ENCODE peak calls at places on chromosomes 3 and 15, in seven cellular contexts. R, S, T, O, P, G and W are unnamed samples.

GRCh38 chr15:66016199-66016598 is 146.9 kb downstream of the RAB11A start:
- DNase-seq in R (no peak), S (no peak), T (no peak), O (no peak), P (no peak), G (no peak), W (no peak)

GRCh38 chr3:127389913-127390312 is 102.1 kb upstream of the PRR20G start:
- DNase-seq in R (no peak), S (no peak), T (no peak), O (no peak), P (no peak), G (no peak), W (no peak)

GRCh38 chr15:40511472-40512133 is 40.8 kb downstream of the CHST14 start:
- DNase-seq in R (peak), S (peak), T (no peak), O (no peak), P (peak), G (peak), W (no peak)

GRCh38 chr15:90191795-90192494 is 9.2 kb upstream of the SEMA4B start:
- DNase-seq in R (peak), S (no peak), T (no peak), O (peak), P (peak), G (peak), W (no peak)

GRCh38 chr3:126288314-126288713 is 68.9 kb downstream of the KLF15 start:
- DNase-seq in R (no peak), S (peak), T (no peak), O (no peak), P (no peak), G (no peak), W (no peak)

GRCh38 chr3:110589381-110589780 is 482.2 kb upstream of the NECTIN3 start:
- DNase-seq in R (no peak), S (no peak), T (no peak), O (no peak), P (no peak), G (no peak), W (no peak)

GRCh38 chr3:39146083-39146501 is 7.3 kb downstream of the CSRNP1 start:
- DNase-seq in R (no peak), S (no peak), T (no peak), O (peak), P (no peak), G (no peak), W (no peak)

GRCh38 chr15:38050529-38050928 is 116.1 kb downstream of the TMCO5A start:
- DNase-seq in R (peak), S (no peak), T (no peak), O (no peak), P (peak), G (peak), W (no peak)

GRCh38 chr15:70555713-70556112 is 207.6 kb downstream of the UACA start:
- DNase-seq in R (no peak), S (no peak), T (no peak), O (no peak), P (no peak), G (no peak), W (no peak)

GRCh38 chr3:42666022-42666421 is 12.5 kb downstream of the ZBTB47 start:
- DNase-seq in R (no peak), S (no peak), T (no peak), O (no peak), P (no peak), G (no peak), W (no peak)

GRCh38 chr3:148957586-148957985 is 33.8 kb upstream of the GYG1 start:
- DNase-seq in R (no peak), S (peak), T (no peak), O (no peak), P (no peak), G (peak), W (no peak)
- TF ChIP-seq CTCF in R (peak), S (peak), T (peak), O (peak), P (peak), G (peak), W (peak)

GRCh38 chr3:120419797-120420196 is 31.0 kb downstream of the FSTL1 start:
- DNase-seq in R (no peak), S (no peak), T (no peak), O (no peak), P (no peak), G (no peak), W (no peak)

GRCh38 chr3:120420360-120420759 is 30.4 kb downstream of the FSTL1 start:
- DNase-seq in R (no peak), S (no peak), T (no peak), O (no peak), P (no peak), G (no peak), W (no peak)

GRCh38 chr3:120418446-120418845 is 32.3 kb downstream of the FSTL1 start:
- DNase-seq in R (peak), S (no peak), T (no peak), O (no peak), P (no peak), G (no peak), W (no peak)

GRCh38 chr3:120417272-120417911 is 33.4 kb downstream of the FSTL1 start:
- DNase-seq in R (peak), S (peak), T (peak), O (peak), P (peak), G (peak), W (peak)

GRCh38 chr3:120418866-120419490 is 31.8 kb downstream of the FSTL1 start:
- DNase-seq in R (peak), S (peak), T (no peak), O (no peak), P (peak), G (peak), W (no peak)
- TF ChIP-seq CTCF in R (peak), S (no peak), T (no peak), O (no peak), P (peak), G (peak), W (peak)

GRCh38 chr3:72080101-72080500 is 295.2 kb upstream of the PROK2 start:
- DNase-seq in R (no peak), S (no peak), T (no peak), O (no peak), P (no peak), G (no peak), W (no peak)

GRCh38 chr3:72078661-72079368 is 293.9 kb upstream of the PROK2 start:
- DNase-seq in R (no peak), S (no peak), T (no peak), O (no peak), P (no peak), G (no peak), W (no peak)

GRCh38 chr3:72077473-72078259 is 292.7 kb upstream of the PROK2 start:
- DNase-seq in R (no peak), S (no peak), T (no peak), O (no peak), P (no peak), G (no peak), W (no peak)

GRCh38 chr3:72080800-72081199 is 295.9 kb upstream of the PROK2 start:
- DNase-seq in R (no peak), S (no peak), T (no peak), O (no peak), P (no peak), G (no peak), W (no peak)

GRCh38 chr3:72079369-72079872 is 294.5 kb upstream of the PROK2 start:
- DNase-seq in R (no peak), S (no peak), T (no peak), O (no peak), P (no peak), G (no peak), W (no peak)
- TF ChIP-seq CTCF in R (no peak), S (no peak), T (no peak), O (no peak), P (no peak), G (no peak), W (no peak)

GRCh38 chr3:179149239-179149887 is 1.2 kb downstream of the PIK3CA start:
- DNase-seq in R (peak), S (no peak), T (no peak), O (no peak), P (peak), G (peak), W (no peak)

GRCh38 chr3:179149951-179150350 is 1.8 kb downstream of the PIK3CA start:
- DNase-seq in R (no peak), S (no peak), T (no peak), O (no peak), P (no peak), G (peak), W (no peak)

GRCh38 chr3:179148446-179149238 is 485 bp downstream of the PIK3CA start:
- DNase-seq in R (peak), S (peak), T (no peak), O (no peak), P (peak), G (peak), W (no peak)

GRCh38 chr3:179146911-179147570 is 1.1 kb upstream of the PIK3CA start:
- DNase-seq in R (peak), S (peak), T (no peak), O (no peak), P (peak), G (peak), W (no peak)

DNA sequence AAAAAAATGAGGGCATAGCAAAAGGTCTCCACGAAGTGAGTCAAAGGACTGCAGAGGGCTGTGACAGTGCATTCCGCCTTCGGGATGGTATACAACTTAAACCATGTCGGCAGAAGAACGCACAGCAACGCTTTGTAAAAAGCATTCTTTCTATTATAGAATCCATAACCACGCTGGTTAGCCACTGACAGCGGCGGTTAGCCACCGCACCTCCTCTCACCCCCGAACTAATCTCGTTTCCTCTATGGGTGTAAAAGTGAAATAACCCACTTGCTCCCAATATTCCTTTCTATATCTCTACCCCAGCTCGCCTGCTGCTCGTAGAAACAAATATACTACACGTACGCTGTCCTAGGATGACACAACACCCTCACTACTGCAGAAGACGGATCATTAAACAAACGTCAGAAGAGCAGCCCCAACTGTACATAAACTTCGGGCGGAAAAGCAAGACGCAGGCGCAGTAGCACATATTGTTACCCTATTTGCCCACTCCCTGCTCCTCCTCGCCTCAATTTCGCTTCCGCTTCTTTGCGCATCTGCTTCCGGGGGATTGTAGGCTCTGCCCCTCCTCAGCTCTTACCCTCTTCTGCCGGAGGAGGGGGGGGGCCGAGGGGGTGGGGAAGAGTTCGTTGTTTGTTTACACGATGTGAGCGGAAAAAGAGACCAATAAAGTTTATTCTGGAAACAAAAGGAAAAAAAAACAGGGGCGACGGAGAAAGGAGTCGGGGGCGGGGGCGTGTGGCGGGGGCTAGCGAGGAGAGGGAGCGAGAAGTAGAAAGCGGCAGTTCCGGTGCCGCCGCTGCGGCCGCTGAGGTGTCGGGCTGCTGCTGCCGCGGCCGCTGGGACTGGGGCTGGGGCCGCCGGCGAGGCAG is at the start of gene PIK3CA:
- DNase-seq in R (peak), S (peak), T (peak), O (peak), P (peak), G (peak), W (peak)
- TF ChIP-seq CTCF in R (no peak), S (no peak), T (no peak), O (peak), P (no peak), G (no peak), W (no peak)

GRCh38 chr15:39238443-39238842 is 342.4 kb upstream of the THBS1 start:
- DNase-seq in R (no peak), S (no peak), T (no peak), O (no peak), P (no peak), G (no peak), W (no peak)

GRCh38 chr15:39232512-39232911 is 348.4 kb upstream of the THBS1 start:
- DNase-seq in R (peak), S (no peak), T (peak), O (no peak), P (peak), G (peak), W (no peak)

GRCh38 chr15:39239562-39239961 is 341.3 kb upstream of the THBS1 start:
- DNase-seq in R (peak), S (no peak), T (no peak), O (no peak), P (peak), G (no peak), W (no peak)

GRCh38 chr15:39235084-39235795 is 345.6 kb upstream of the THBS1 start:
- DNase-seq in R (peak), S (no peak), T (no peak), O (no peak), P (peak), G (no peak), W (no peak)

DNA sequence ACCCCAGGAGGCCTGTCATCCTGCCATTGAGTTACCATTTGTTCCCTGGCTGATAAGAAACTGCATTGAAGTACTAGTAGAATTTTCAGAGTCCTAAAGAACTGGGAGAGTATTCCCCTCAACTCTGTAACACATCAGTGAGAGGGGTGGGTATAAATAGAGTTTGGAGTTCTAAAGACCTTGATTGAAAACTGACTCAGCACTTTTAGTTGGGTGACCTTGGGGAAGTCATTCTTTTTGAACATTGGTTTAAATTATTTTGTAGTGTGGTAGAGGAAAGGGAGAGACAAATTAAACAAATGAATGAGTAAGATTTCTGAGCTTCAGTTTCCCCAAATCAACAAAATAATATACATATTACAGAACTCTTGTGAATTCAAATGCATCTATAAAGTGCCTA is 344.5 kb upstream of the THBS1 start:
- DNase-seq in R (no peak), S (no peak), T (no peak), O (no peak), P (no peak), G (no peak), W (no peak)
- TF ChIP-seq CTCF in R (no peak), S (no peak), T (no peak), O (no peak), P (no peak), G (no peak), W (no peak)

GRCh38 chr3:4334548-4334947 is 31.4 kb downstream of the SETMAR start:
- DNase-seq in R (no peak), S (no peak), T (no peak), O (no peak), P (no peak), G (no peak), W (no peak)
- TF ChIP-seq CTCF in R (peak), S (peak), T (no peak), O (no peak), P (peak), G (no peak), W (no peak)

GRCh38 chr3:72185549-72186484 is 400.9 kb upstream of the PROK2 start:
- DNase-seq in R (peak), S (no peak), T (peak), O (no peak), P (peak), G (peak), W (no peak)
- TF ChIP-seq CTCF in R (no peak), S (no peak), T (no peak), O (no peak), P (no peak), G (no peak), W (no peak)

GRCh38 chr3:30546934-30547333 is 59.5 kb upstream of the TGFBR2 start:
- DNase-seq in R (no peak), S (no peak), T (no peak), O (no peak), P (no peak), G (no peak), W (no peak)

GRCh38 chr3:30539772-30540171 is 66.6 kb upstream of the TGFBR2 start:
- DNase-seq in R (peak), S (no peak), T (no peak), O (no peak), P (peak), G (no peak), W (no peak)

GRCh38 chr3:30544811-30545210 is 61.6 kb upstream of the TGFBR2 start:
- DNase-seq in R (peak), S (no peak), T (peak), O (no peak), P (peak), G (peak), W (peak)

GRCh38 chr3:30539214-30539613 is 67.2 kb upstream of the TGFBR2 start:
- DNase-seq in R (peak), S (no peak), T (no peak), O (no peak), P (peak), G (no peak), W (no peak)

GRCh38 chr3:30542897-30543296 is 63.5 kb upstream of the TGFBR2 start:
- DNase-seq in R (no peak), S (no peak), T (no peak), O (no peak), P (no peak), G (no peak), W (no peak)
- TF ChIP-seq CTCF in R (no peak), S (no peak), T (no peak), O (no peak), P (no peak), G (no peak), W (no peak)